ENCODE peak calls at places on chromosome 16, in eight cellular contexts. K, E, Q, D, C, B, V and Y are unnamed samples.

GRCh38 chr16:49701867-49702494 is 153.9 kb downstream of the ZNF423 start:
- DNase-seq in K (no peak), E (no peak), Q (no peak), D (no peak), C (no peak), B (no peak), V (peak; percentile 46), Y (no peak)

GRCh38 chr16:29757950-29758466 is 12.2 kb upstream of the C16orf54 start:
- DNase-seq in K (no peak), E (no peak), Q (no peak), D (no peak), C (no peak), B (no peak), V (peak; percentile 66), Y (no peak)

GRCh38 chr16:72256398-72257048 is 84.6 kb upstream of the PMFBP1 start:
- DNase-seq in K (no peak), E (no peak), Q (no peak), D (no peak), C (no peak), B (no peak), V (peak; percentile 95), Y (no peak)

GRCh38 chr16:68093816-68094613 is 8.8 kb downstream of the NFATC3 start:
- DNase-seq in K (no peak), E (no peak), Q (peak; percentile 24), D (peak; percentile 32), C (peak; percentile 56), B (no peak), V (peak; percentile 77), Y (peak; percentile 78)

GRCh38 chr16:11781773-11782172 is 15.3 kb downstream of the ZC3H7A start:
- DNase-seq in K (no peak), E (peak; percentile 39), Q (no peak), D (no peak), C (peak; percentile 76), B (no peak), V (no peak), Y (no peak)

GRCh38 chr16:81841709-81842108 is 62.6 kb downstream of the PLCG2 start:
- DNase-seq in K (no peak), E (no peak), Q (peak; percentile 46), D (no peak), C (peak; percentile 65), B (no peak), V (no peak), Y (peak; percentile 75)

GRCh38 chr16:65509172-65509571 is 387.3 kb upstream of the CDH11 start:
- DNase-seq in K (no peak), E (no peak), Q (no peak), D (no peak), C (no peak), B (no peak), V (peak; percentile 55), Y (no peak)

GRCh38 chr16:70649300-70649699 is 2.9 kb downstream of the IL34 start:
- DNase-seq in K (no peak), E (no peak), Q (no peak), D (no peak), C (no peak), B (no peak), V (peak; percentile 69), Y (no peak)

GRCh38 chr16:69932228-69932627 is 18.9 kb upstream of the CLEC18A start:
- DNase-seq in K (no peak), E (no peak), Q (no peak), D (no peak), C (no peak), B (no peak), V (no peak), Y (no peak)

GRCh38 chr16:85858984-85859817 is 39.8 kb upstream of the IRF8 start:
- DNase-seq in K (no peak), E (no peak), Q (no peak), D (no peak), C (no peak), B (no peak), V (no peak), Y (no peak)

GRCh38 chr16:11994187-11995119 is 17.9 kb downstream of the SNX29 start:
- DNase-seq in K (no peak), E (no peak), Q (no peak), D (no peak), C (no peak), B (no peak), V (peak; percentile 62), Y (no peak)

DNA sequence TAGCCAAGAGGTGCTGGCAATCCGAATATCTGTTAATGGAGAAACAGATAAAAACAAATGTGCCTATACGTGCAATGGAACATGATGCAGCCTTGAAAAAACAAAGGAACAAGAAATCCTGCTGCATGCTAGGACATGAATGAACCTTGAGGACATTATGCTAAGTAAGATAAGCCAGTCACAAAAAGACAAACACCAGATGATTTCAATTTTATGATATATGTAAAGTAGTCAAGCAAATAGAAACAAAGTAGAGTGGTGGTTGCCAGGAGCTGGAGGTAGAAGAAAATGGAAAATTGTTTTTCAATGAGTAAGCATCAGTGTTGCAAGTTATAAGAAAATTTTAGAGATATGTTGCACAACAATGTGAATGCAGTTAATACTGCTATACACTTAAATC is 409.7 kb upstream of the CDH8 start:
- DNase-seq in K (no peak), E (no peak), Q (no peak), D (no peak), C (no peak), B (no peak), V (no peak), Y (no peak)
- H3K9me3 ChIP-seq in K (peaks cover 16% of the 10 kb centered on the region), E (no peaks in the 10 kb centered on the region), Q (no peaks in the 10 kb centered on the region), D (no peaks in the 10 kb centered on the region), C (peaks cover 3% of the 10 kb centered on the region), B (no peaks in the 10 kb centered on the region), V (no peaks in the 10 kb centered on the region), Y (peaks cover 21% of the 10 kb centered on the region)

DNA sequence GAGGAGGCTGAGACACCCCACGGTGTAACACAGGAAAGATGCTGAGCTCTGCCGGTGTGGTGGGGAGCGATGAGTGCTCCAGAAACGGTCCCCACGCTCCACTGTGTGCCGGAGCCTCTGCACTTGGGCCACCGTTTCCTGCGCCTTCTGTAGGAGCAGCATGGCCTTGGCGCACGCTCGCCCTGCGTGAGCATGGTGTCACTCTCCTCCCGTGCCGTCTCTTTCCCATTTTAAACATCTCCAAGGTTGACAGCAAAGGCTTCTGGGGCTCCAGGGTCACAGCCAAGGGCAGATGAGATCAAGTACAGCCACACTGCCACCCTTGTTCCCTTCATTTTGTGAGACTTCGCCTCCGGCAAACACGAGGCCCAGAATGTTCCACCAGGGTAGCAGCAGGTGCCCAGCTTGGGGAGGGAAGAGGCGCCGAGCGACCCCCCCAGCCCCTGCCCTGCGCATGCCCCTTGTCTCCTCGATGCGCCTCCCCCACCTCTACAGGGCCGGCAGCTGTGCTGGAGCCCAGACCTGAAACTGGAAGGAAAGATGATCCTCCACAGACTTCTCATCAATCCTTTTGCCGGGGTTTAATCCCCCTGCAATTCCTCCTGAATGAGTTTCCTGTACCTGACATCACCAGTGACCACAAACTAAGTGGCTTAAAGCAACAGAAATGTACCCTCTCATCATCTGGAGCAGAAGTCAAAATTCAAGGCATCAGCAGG is 19.9 kb upstream of the OSGIN1 start:
- DNase-seq in K (no peak), E (no peak), Q (no peak), D (no peak), C (no peak), B (no peak), V (peak; percentile 28), Y (no peak)
- H3K9me2 ChIP-seq in K (no peaks in the 10 kb centered on the region), E (no peaks in the 10 kb centered on the region), Q (no peaks in the 10 kb centered on the region), D (no peaks in the 10 kb centered on the region), C (no peaks in the 10 kb centered on the region), B (no peaks in the 10 kb centered on the region), V (no peaks in the 10 kb centered on the region), Y (no peaks in the 10 kb centered on the region)

GRCh38 chr16:84555418-84556196 is 51.1 kb upstream of the MEAK7 start:
- DNase-seq in K (no peak), E (no peak), Q (no peak), D (peak; percentile 17), C (peak; percentile 46), B (peak; percentile 30), V (no peak), Y (peak; percentile 84)

GRCh38 chr16:84552135-84552534 is 47.7 kb upstream of the MEAK7 start:
- DNase-seq in K (no peak), E (no peak), Q (no peak), D (no peak), C (no peak), B (no peak), V (no peak), Y (no peak)

GRCh38 chr16:84557059-84557458 is 52.6 kb upstream of the MEAK7 start:
- DNase-seq in K (no peak), E (no peak), Q (no peak), D (no peak), C (no peak), B (no peak), V (no peak), Y (no peak)

GRCh38 chr16:84553873-84554399 is 49.5 kb upstream of the MEAK7 start:
- DNase-seq in K (no peak), E (no peak), Q (no peak), D (no peak), C (peak; percentile 14), B (no peak), V (no peak), Y (no peak)

DNA sequence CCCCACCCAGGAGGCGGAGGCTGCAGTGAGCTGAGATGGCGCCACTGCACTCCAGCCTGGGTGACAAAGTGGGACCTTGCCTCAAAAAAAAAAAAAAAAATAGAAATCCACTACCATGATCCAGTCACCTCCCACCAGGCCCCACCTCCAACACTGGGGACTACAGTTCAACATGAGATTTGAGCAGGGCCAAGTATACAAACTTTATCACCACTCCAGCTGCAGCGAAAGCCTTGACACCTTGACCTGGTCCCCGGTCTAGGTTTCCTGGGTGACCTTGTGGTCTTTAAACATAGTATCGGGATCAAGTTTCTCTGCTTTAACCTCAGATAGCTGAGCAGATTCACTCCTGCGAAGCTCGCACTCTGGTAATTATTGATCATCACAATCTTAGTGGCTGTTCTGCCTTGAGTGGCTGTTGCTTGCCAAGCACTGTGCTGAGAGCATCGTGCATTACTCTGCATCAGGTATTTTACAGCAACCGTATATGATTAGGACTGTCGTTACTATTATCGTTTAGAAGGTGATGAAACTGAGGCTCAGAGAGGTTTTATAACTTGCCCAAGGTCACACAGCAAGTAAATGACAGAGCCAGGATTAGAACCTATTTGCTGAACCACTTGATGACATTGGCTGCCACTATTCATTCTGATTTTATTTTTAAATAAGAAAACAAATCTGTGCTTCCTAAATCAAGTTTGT is 50.3 kb upstream of the MEAK7 start:
- DNase-seq in K (no peak), E (no peak), Q (no peak), D (no peak), C (no peak), B (no peak), V (no peak), Y (no peak)
- H3K27ac ChIP-seq in K (no peak overlapping the region), E (no peak overlapping the region), Q (no peak overlapping the region), D (no peak overlapping the region), C (no peak overlapping the region), B (no peak overlapping the region), V (no peak overlapping the region), Y (no peak overlapping the region)

GRCh38 chr16:35690413-35690812 is 2231.0 kb downstream of the TP53TG3F start:
- DNase-seq in K (no peak), E (no peak), Q (no peak), D (no peak), C (no peak), B (no peak), V (no peak), Y (no peak)

GRCh38 chr16:35687781-35688180 is 2228.4 kb downstream of the TP53TG3F start:
- DNase-seq in K (no peak), E (no peak), Q (peak; percentile 71), D (no peak), C (no peak), B (no peak), V (no peak), Y (no peak)

GRCh38 chr16:35691057-35691456 is 2231.6 kb downstream of the TP53TG3F start:
- DNase-seq in K (no peak), E (no peak), Q (no peak), D (no peak), C (no peak), B (no peak), V (no peak), Y (no peak)

GRCh38 chr16:35687071-35687470 is 2227.7 kb downstream of the TP53TG3F start:
- DNase-seq in K (no peak), E (no peak), Q (no peak), D (no peak), C (no peak), B (no peak), V (no peak), Y (no peak)

GRCh38 chr16:35689764-35690163 is 2230.4 kb downstream of the TP53TG3F start:
- DNase-seq in K (no peak), E (no peak), Q (no peak), D (no peak), C (no peak), B (no peak), V (no peak), Y (no peak)
- H3K9me3 ChIP-seq in K (no peaks in the 10 kb centered on the region), E (no peaks in the 10 kb centered on the region), Q (no peaks in the 10 kb centered on the region), D (no peaks in the 10 kb centered on the region), C (peaks cover 8% of the 10 kb centered on the region), B (no peaks in the 10 kb centered on the region), V (no peaks in the 10 kb centered on the region), Y (peaks cover 24% of the 10 kb centered on the region)